ENCODE peak calls at places on chromosomes 13 and 19, in ten cellular contexts. E is WERI-Rb-1, H is left ventricle myocardium inferior, S is endodermal cell, G is DND-41, K is astrocyte, W is heart right ventricle, V is psoas muscle, A is IMR-90, P is heart left ventricle. I is an unnamed sample.

GRCh38 chr19:48943081-48943480 is 9.6 kb downstream of the DHDH start:
- DNase-seq in E (no peak), H (no peak), S (no peak), G (no peak), K (no peak), W (no peak), V (no peak), A (no peak), P (no peak), I (no peak)

GRCh38 chr19:41746593-41747227 is 8.6 kb upstream of the CEACAM6 start:
- DNase-seq in E (peak; percentile 66), H (no peak), S (peak; percentile 80), G (peak; percentile 43), K (peak; percentile 4), W (no peak), V (no peak), A (peak; percentile 39), P (no peak), I (peak; percentile 50)

GRCh38 chr19:58117841-58118575 is 20.0 kb upstream of the ZSCAN18 start:
- DNase-seq in E (no peak), H (no peak), S (no peak), G (no peak), K (no peak), W (peak; percentile 23), V (no peak), A (no peak), P (no peak), I (no peak)

GRCh38 chr19:19637523-19638251 is 5.8 kb downstream of the GMIP start:
- DNase-seq in E (no peak), H (no peak), S (peak; percentile 93), G (no peak), K (no peak), W (no peak), V (no peak), A (no peak), P (no peak), I (no peak)

GRCh38 chr19:19109601-19110000 is 28.7 kb downstream of the TMEM161A start:
- DNase-seq in E (no peak), H (no peak), S (peak; percentile 40), G (no peak), K (no peak), W (no peak), V (no peak), A (peak; percentile 38), P (no peak), I (no peak)

GRCh38 chr19:1070931-1071791 is 4.2 kb downstream of the ARHGAP45 start:
- DNase-seq in E (no peak), H (no peak), S (peak; percentile 81), G (no peak), K (no peak), W (no peak), V (peak; percentile 17), A (no peak), P (peak; percentile 30), I (no peak)

GRCh38 chr13:74206061-74206561 is 71.9 kb upstream of the KLF12 start:
- DNase-seq in E (no peak), H (no peak), S (no peak), G (no peak), K (peak; percentile 96), W (no peak), V (no peak), A (peak; percentile 92), P (no peak), I (no peak)

GRCh38 chr19:33683881-33684549 is 62.3 kb downstream of the CHST8 start:
- DNase-seq in E (no peak), H (no peak), S (peak; percentile 95), G (peak; percentile 41), K (peak; percentile 18), W (peak; percentile 33), V (peak; percentile 29), A (peak; percentile 18), P (peak; percentile 47), I (no peak)

GRCh38 chr13:113943821-113944565 is 29.9 kb downstream of the C13orf46 start:
- DNase-seq in E (no peak), H (peak; percentile 8), S (no peak), G (no peak), K (no peak), W (no peak), V (no peak), A (no peak), P (no peak), I (no peak)

GRCh38 chr13:111502957-111503356 is 182.5 kb downstream of the TEX29 start:
- DNase-seq in E (peak; percentile 1), H (no peak), S (no peak), G (no peak), K (no peak), W (no peak), V (no peak), A (no peak), P (no peak), I (no peak)

GRCh38 chr13:66225071-66225470 is 1005.1 kb downstream of the PCDH9 start:
- DNase-seq in E (no peak), H (no peak), S (peak; percentile 75), G (peak; percentile 17), K (no peak), W (no peak), V (no peak), A (no peak), P (no peak), I (no peak)

GRCh38 chr13:109593230-109593629 is 193.2 kb downstream of the IRS2 start:
- DNase-seq in E (no peak), H (no peak), S (no peak), G (no peak), K (no peak), W (no peak), V (no peak), A (no peak), P (no peak), I (no peak)
- H3K27ac ChIP-seq in E (no peak overlapping the region), H (no peak overlapping the region), S (no peak overlapping the region), G (no peak overlapping the region), K (no peak overlapping the region), W (no peak overlapping the region), V (no peak overlapping the region), A (no peak overlapping the region), P (no peak overlapping the region), I (no peak overlapping the region)

GRCh38 chr13:48320396-48320790 is 16.8 kb downstream of the RB1 start:
- DNase-seq in E (no peak), H (no peak), S (no peak), G (no peak), K (no peak), W (no peak), V (no peak), A (no peak), P (no peak), I (no peak)

GRCh38 chr13:48318014-48318713 is 14.6 kb downstream of the RB1 start:
- DNase-seq in E (no peak), H (peak; percentile 28), S (no peak), G (no peak), K (no peak), W (peak; percentile 23), V (no peak), A (no peak), P (peak; percentile 52), I (no peak)

GRCh38 chr13:48319458-48320395 is 16.2 kb downstream of the RB1 start:
- DNase-seq in E (no peak), H (no peak), S (no peak), G (no peak), K (no peak), W (no peak), V (no peak), A (no peak), P (no peak), I (peak; percentile 48)

GRCh38 chr13:48317511-48317981 is 14.0 kb downstream of the RB1 start:
- DNase-seq in E (no peak), H (peak; percentile 15), S (no peak), G (no peak), K (no peak), W (no peak), V (no peak), A (no peak), P (no peak), I (no peak)

DNA sequence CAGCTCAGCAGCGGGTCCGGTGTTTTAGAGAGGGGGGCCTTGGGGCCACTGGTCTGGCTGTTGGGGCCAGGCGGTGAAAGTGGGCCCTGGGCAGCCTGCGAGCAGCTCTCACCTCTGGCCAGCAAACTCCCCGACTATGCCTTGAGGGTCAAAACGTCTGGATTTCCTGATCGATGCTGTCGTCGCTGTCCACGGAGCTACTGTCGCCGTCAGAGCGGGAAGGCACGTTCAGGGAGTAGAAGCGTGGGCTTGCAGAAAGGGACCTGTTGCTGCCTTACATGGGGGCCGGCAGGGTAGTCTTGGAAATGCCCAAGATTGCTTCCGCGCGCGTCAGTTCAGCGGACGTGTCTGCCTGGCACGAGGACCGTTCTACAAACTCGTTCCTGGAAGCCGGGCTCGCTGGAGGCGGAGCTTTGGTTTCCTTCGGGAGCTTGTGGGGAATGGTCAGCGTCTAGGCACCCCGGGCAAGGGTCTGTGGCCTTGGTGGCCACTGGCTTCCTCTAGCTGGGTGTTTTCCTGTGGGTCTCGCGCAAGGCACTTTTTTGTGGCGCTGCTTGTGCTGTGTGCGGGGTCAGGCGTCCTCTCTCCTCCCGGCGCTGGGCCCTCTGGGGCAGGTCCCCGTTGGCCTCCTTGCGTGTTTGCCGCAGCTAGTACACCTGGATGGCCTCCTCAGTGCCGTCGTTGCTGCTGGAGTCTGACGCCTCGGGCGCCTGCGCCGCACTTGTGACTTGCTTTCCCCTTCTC is 15.3 kb downstream of the RB1 start:
- DNase-seq in E (no peak), H (no peak), S (no peak), G (no peak), K (no peak), W (peak; percentile 24), V (no peak), A (no peak), P (peak; percentile 27), I (no peak)
- H3K4me3 ChIP-seq in E (no peak overlapping the region), H (peak overlapping the region; percentile 48), S (no peak overlapping the region), G (no peak overlapping the region), K (no peak overlapping the region), W (peak overlapping the region; percentile 45), V (peak overlapping the region; percentile 41), A (no peak overlapping the region), P (peak overlapping the region; percentile 30), I (peak overlapping the region; percentile 30)

DNA sequence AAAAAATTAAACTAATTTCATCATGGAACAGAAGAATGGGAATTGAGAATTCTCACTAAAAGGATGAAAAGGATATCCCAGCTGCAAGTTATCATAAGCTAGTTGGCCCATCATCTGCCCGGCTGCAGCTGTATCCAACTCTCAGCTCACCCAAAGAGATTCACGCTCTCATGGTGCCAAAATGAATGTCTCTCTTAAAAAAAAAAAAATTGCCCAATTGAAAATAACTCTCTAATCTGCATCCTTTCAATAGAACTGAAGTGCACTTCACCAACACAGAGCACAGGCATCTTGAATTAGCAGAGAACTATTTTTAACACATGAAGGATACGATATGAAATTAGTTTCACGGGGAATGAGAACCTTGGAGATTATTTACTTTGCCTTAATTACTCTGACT is 20.0 kb downstream of the ENOX1 start:
- DNase-seq in E (no peak), H (peak; percentile 50), S (no peak), G (no peak), K (no peak), W (peak; percentile 35), V (peak; percentile 21), A (no peak), P (peak; percentile 53), I (no peak)
- H3K27ac ChIP-seq in E (no peak overlapping the region), H (peak overlapping the region; percentile 91), S (no peak overlapping the region), G (no peak overlapping the region), K (no peak overlapping the region), W (peak overlapping the region; percentile 4), V (no peak overlapping the region), A (no peak overlapping the region), P (peak overlapping the region; percentile 61), I (no peak overlapping the region)

DNA sequence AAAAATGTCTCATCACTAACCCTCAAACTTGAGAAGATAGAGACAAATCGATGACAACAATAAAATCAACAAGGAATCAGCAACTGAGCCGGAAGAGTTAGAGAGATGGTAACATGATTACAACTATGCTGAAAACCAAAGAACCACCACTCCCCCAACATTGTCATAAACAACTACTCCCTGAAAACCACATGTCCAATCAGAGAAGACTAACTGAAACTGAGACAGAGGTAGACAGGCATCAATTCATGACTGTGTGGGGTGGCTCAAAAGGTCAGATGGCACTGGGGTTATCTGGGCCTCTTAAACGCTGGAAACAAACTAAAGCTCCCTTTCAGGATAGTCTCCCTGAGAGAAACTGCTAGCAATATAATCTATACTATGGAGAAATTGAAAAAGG is 488.8 kb downstream of the KCTD12 start:
- DNase-seq in E (no peak), H (no peak), S (no peak), G (no peak), K (no peak), W (no peak), V (no peak), A (no peak), P (no peak), I (peak; percentile 55)
- H3K4me3 ChIP-seq in E (no peak overlapping the region), H (no peak overlapping the region), S (no peak overlapping the region), G (no peak overlapping the region), K (no peak overlapping the region), W (no peak overlapping the region), V (no peak overlapping the region), A (no peak overlapping the region), P (no peak overlapping the region), I (no peak overlapping the region)